ENCODE peak calls at places on chromosome 3, in five cellular contexts. One of them, this sample, is unnamed.

GRCh38 chr3:107432013-107432515 is 54.8 kb downstream of the CCDC54 start:
- DNase-seq in stimulated activated CD4-positive, alpha-beta T cell treated with anti-CD3 and anti-CD28 coated beads, Interleukin-12 subunit alpha, Interleukin-12 subunit beta, amount 100 ng/mL, for 4 hours: no peak
- DNase-seq in cerebellum: peak
- DNase-seq in nephron progenitor cell: no peak
- DNase-seq in substantia nigra: no peak
- DNase-seq in this sample: no peak

GRCh38 chr3:155428558-155428957 is 135.1 kb upstream of the STRIT1 start:
- DNase-seq in cerebellum: no peak
- DNase-seq in stimulated activated CD4-positive, alpha-beta T cell treated with anti-CD3 and anti-CD28 coated beads, Interleukin-12 subunit alpha, Interleukin-12 subunit beta, amount 100 ng/mL, for 4 hours: no peak
- DNase-seq in nephron progenitor cell: no peak
- DNase-seq in substantia nigra: no peak
- DNase-seq in this sample: no peak

GRCh38 chr3:64457811-64458210 is 230.0 kb downstream of the ADAMTS9 start:
- DNase-seq in stimulated activated CD4-positive, alpha-beta T cell treated with anti-CD3 and anti-CD28 coated beads, Interleukin-12 subunit alpha, Interleukin-12 subunit beta, amount 100 ng/mL, for 4 hours: no peak
- DNase-seq in substantia nigra: no peak
- DNase-seq in cerebellum: no peak
- DNase-seq in nephron progenitor cell: no peak
- DNase-seq in this sample: no peak

GRCh38 chr3:151101270-151101954 is 15.9 kb downstream of the MED12L start:
- DNase-seq in substantia nigra: no peak
- DNase-seq in cerebellum: no peak
- DNase-seq in stimulated activated CD4-positive, alpha-beta T cell treated with anti-CD3 and anti-CD28 coated beads, Interleukin-12 subunit alpha, Interleukin-12 subunit beta, amount 100 ng/mL, for 4 hours: no peak
- DNase-seq in nephron progenitor cell: peak
- DNase-seq in this sample: no peak

GRCh38 chr3:27108322-27108721 is 260.9 kb downstream of the NEK10 start:
- DNase-seq in nephron progenitor cell: no peak
- DNase-seq in cerebellum: no peak
- DNase-seq in substantia nigra: no peak
- DNase-seq in stimulated activated CD4-positive, alpha-beta T cell treated with anti-CD3 and anti-CD28 coated beads, Interleukin-12 subunit alpha, Interleukin-12 subunit beta, amount 100 ng/mL, for 4 hours: no peak
- DNase-seq in this sample: no peak

GRCh38 chr3:112587336-112587735 is 25.5 kb downstream of the SLC35A5 start:
- DNase-seq in cerebellum: no peak
- DNase-seq in stimulated activated CD4-positive, alpha-beta T cell treated with anti-CD3 and anti-CD28 coated beads, Interleukin-12 subunit alpha, Interleukin-12 subunit beta, amount 100 ng/mL, for 4 hours: no peak
- DNase-seq in nephron progenitor cell: no peak
- DNase-seq in substantia nigra: no peak
- DNase-seq in this sample: no peak

GRCh38 chr3:156233875-156234274 is 113.5 kb downstream of the KCNAB1 start:
- DNase-seq in substantia nigra: no peak
- DNase-seq in stimulated activated CD4-positive, alpha-beta T cell treated with anti-CD3 and anti-CD28 coated beads, Interleukin-12 subunit alpha, Interleukin-12 subunit beta, amount 100 ng/mL, for 4 hours: no peak
- DNase-seq in nephron progenitor cell: no peak
- DNase-seq in cerebellum: no peak
- DNase-seq in this sample: no peak

GRCh38 chr3:146537603-146538002 is 6.8 kb downstream of the PLSCR1 start:
- DNase-seq in cerebellum: no peak
- DNase-seq in substantia nigra: no peak
- DNase-seq in stimulated activated CD4-positive, alpha-beta T cell treated with anti-CD3 and anti-CD28 coated beads, Interleukin-12 subunit alpha, Interleukin-12 subunit beta, amount 100 ng/mL, for 4 hours: no peak
- DNase-seq in nephron progenitor cell: no peak
- DNase-seq in this sample: no peak

GRCh38 chr3:129184396-129184656 is 630 bp upstream of the CNBP start:
- DNase-seq in cerebellum: peak
- DNase-seq in stimulated activated CD4-positive, alpha-beta T cell treated with anti-CD3 and anti-CD28 coated beads, Interleukin-12 subunit alpha, Interleukin-12 subunit beta, amount 100 ng/mL, for 4 hours: no peak
- DNase-seq in substantia nigra: no peak
- DNase-seq in nephron progenitor cell: peak
- DNase-seq in this sample: no peak

GRCh38 chr3:108125550-108126071 is 34.8 kb upstream of the CD47 start:
- DNase-seq in cerebellum: no peak
- DNase-seq in stimulated activated CD4-positive, alpha-beta T cell treated with anti-CD3 and anti-CD28 coated beads, Interleukin-12 subunit alpha, Interleukin-12 subunit beta, amount 100 ng/mL, for 4 hours: peak
- DNase-seq in nephron progenitor cell: no peak
- DNase-seq in substantia nigra: no peak
- DNase-seq in this sample: peak

GRCh38 chr3:23834082-23834870 is 28.5 kb downstream of the UBE2E1 start:
- DNase-seq in stimulated activated CD4-positive, alpha-beta T cell treated with anti-CD3 and anti-CD28 coated beads, Interleukin-12 subunit alpha, Interleukin-12 subunit beta, amount 100 ng/mL, for 4 hours: no peak
- DNase-seq in nephron progenitor cell: no peak
- DNase-seq in substantia nigra: no peak
- DNase-seq in cerebellum: no peak
- DNase-seq in this sample: no peak

GRCh38 chr3:151560750-151561149 is 99.9 kb upstream of the IGSF10 start:
- DNase-seq in cerebellum: no peak
- DNase-seq in nephron progenitor cell: no peak
- DNase-seq in stimulated activated CD4-positive, alpha-beta T cell treated with anti-CD3 and anti-CD28 coated beads, Interleukin-12 subunit alpha, Interleukin-12 subunit beta, amount 100 ng/mL, for 4 hours: no peak
- DNase-seq in substantia nigra: no peak
- DNase-seq in this sample: no peak

GRCh38 chr3:129070086-129070875 is 9.7 kb downstream of the GP9 start:
- DNase-seq in substantia nigra: no peak
- DNase-seq in stimulated activated CD4-positive, alpha-beta T cell treated with anti-CD3 and anti-CD28 coated beads, Interleukin-12 subunit alpha, Interleukin-12 subunit beta, amount 100 ng/mL, for 4 hours: no peak
- DNase-seq in nephron progenitor cell: no peak
- DNase-seq in cerebellum: no peak
- DNase-seq in this sample: no peak

GRCh38 chr3:64131755-64132154 is 93.5 kb downstream of the PRICKLE2 start:
- DNase-seq in nephron progenitor cell: no peak
- DNase-seq in substantia nigra: no peak
- DNase-seq in stimulated activated CD4-positive, alpha-beta T cell treated with anti-CD3 and anti-CD28 coated beads, Interleukin-12 subunit alpha, Interleukin-12 subunit beta, amount 100 ng/mL, for 4 hours: no peak
- DNase-seq in cerebellum: no peak
- DNase-seq in this sample: no peak

GRCh38 chr3:127061641-127062040 is 78.7 kb downstream of the PLXNA1 start:
- DNase-seq in nephron progenitor cell: no peak
- DNase-seq in stimulated activated CD4-positive, alpha-beta T cell treated with anti-CD3 and anti-CD28 coated beads, Interleukin-12 subunit alpha, Interleukin-12 subunit beta, amount 100 ng/mL, for 4 hours: no peak
- DNase-seq in substantia nigra: no peak
- DNase-seq in cerebellum: no peak
- DNase-seq in this sample: no peak

GRCh38 chr3:144351968-144352367 is 380.3 kb downstream of the DIPK2A start:
- DNase-seq in stimulated activated CD4-positive, alpha-beta T cell treated with anti-CD3 and anti-CD28 coated beads, Interleukin-12 subunit alpha, Interleukin-12 subunit beta, amount 100 ng/mL, for 4 hours: no peak
- DNase-seq in substantia nigra: no peak
- DNase-seq in cerebellum: no peak
- DNase-seq in nephron progenitor cell: no peak
- DNase-seq in this sample: no peak

GRCh38 chr3:157427906-157428305 is 8.7 kb upstream of the PTX3 start:
- DNase-seq in nephron progenitor cell: no peak
- DNase-seq in cerebellum: peak
- DNase-seq in substantia nigra: no peak
- DNase-seq in stimulated activated CD4-positive, alpha-beta T cell treated with anti-CD3 and anti-CD28 coated beads, Interleukin-12 subunit alpha, Interleukin-12 subunit beta, amount 100 ng/mL, for 4 hours: no peak
- DNase-seq in this sample: no peak

GRCh38 chr3:185606191-185606590 is 20.1 kb downstream of the SENP2 start:
- DNase-seq in nephron progenitor cell: no peak
- DNase-seq in stimulated activated CD4-positive, alpha-beta T cell treated with anti-CD3 and anti-CD28 coated beads, Interleukin-12 subunit alpha, Interleukin-12 subunit beta, amount 100 ng/mL, for 4 hours: no peak
- DNase-seq in substantia nigra: no peak
- DNase-seq in cerebellum: no peak
- DNase-seq in this sample: no peak

GRCh38 chr3:23992051-23992628 is 47.1 kb downstream of the NR1D2 start:
- DNase-seq in substantia nigra: peak
- DNase-seq in stimulated activated CD4-positive, alpha-beta T cell treated with anti-CD3 and anti-CD28 coated beads, Interleukin-12 subunit alpha, Interleukin-12 subunit beta, amount 100 ng/mL, for 4 hours: no peak
- DNase-seq in cerebellum: peak
- DNase-seq in nephron progenitor cell: no peak
- DNase-seq in this sample: no peak